ENCODE peak calls at places on chromosomes 6 and 20, in six cellular contexts. J, E, Z, R, C and H are unnamed samples. For H3K4me1 and H3K9me3, the result is how much of the 10 kb centered on the place peaks cover.

GRCh38 chr6:84645563-84646266 is 118.7 kb downstream of the TBX18 start:
- DNase-seq in J (no peak), E (peak), Z (no peak), R (no peak), C (no peak), H (no peak)

GRCh38 chr6:101935732-101936131 is 542.2 kb downstream of the GRIK2 start:
- DNase-seq in J (no peak), E (no peak), Z (no peak), R (no peak), C (no peak), H (no peak)

GRCh38 chr20:62587757-62588402 is 54.4 kb upstream of the SLCO4A1 start:
- DNase-seq in J (no peak), E (peak), Z (no peak), R (no peak), C (peak), H (no peak)

GRCh38 chr6:63923139-63923739 is 287.6 kb downstream of the PHF3 start:
- DNase-seq in J (no peak), E (peak), Z (no peak), R (no peak), C (no peak), H (no peak)

GRCh38 chr6:27358786-27359185 is 29.8 kb upstream of the ZNF391 start:
- DNase-seq in J (no peak), E (no peak), Z (no peak), R (no peak), C (no peak), H (no peak)

GRCh38 chr6:143598466-143599080 is 79.2 kb upstream of the PHACTR2 start:
- DNase-seq in J (no peak), E (no peak), Z (no peak), R (no peak), C (no peak), H (no peak)

GRCh38 chr20:47353697-47354387 is 2.7 kb downstream of the ZMYND8 start:
- DNase-seq in J (no peak), E (peak), Z (no peak), R (no peak), C (no peak), H (peak)

GRCh38 chr6:26032387-26033131 is 54.7 kb upstream of the HFE start:
- DNase-seq in J (no peak), E (peak), Z (no peak), R (no peak), C (no peak), H (no peak)

GRCh38 chr20:15699431-15700146 is 873.7 kb downstream of the KIF16B start:
- DNase-seq in J (no peak), E (no peak), Z (no peak), R (no peak), C (peak), H (no peak)

GRCh38 chr6:30798501-30798900 is 54.2 kb upstream of the IER3 start:
- DNase-seq in J (no peak), E (no peak), Z (no peak), R (no peak), C (no peak), H (no peak)

GRCh38 chr20:2114990-2115681 is 13.5 kb downstream of the STK35 start:
- DNase-seq in J (peak), E (peak), Z (no peak), R (peak), C (peak), H (no peak)
- H3K4me1 ChIP-seq in J (half or more), E (under half), Z (under half), R (half or more), C (under half), H (half or more)

DNA sequence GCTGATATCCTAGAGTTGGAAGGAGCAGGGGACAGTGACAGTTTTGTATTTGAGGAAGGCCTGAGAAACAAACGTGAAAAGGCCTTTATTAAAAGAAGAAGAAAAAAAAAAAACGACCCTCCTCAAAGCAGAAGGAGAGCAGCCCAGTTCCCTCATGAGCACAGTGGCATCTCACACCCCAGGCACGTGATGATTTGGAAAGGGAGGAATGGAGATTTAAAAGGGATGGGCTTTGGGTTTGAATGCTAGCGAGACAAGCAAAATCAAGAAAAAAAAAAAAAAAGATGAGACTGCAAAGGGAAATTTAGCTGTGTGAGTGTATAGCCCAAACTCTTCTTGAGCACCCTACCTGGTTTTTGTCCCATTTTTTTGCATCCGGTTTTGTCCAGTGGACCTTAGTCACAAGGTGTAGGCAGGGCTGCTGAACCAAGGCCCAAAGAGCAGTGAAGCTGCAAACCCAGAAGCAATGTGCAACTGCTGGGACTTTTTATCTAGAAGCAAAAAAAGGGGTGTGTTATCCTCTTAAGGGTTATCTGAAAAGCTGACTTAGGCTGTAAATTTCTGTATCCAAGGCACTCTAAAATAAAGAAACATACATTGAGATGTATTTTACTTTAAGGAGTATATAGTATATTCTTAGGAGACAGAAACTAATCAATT is 54.5 kb upstream of the RREB1 start:
- DNase-seq in J (no peak), E (peak), Z (no peak), R (no peak), C (no peak), H (no peak)
- H3K4me3 ChIP-seq in J (peak), E (no peak), Z (no peak), R (no peak), C (peak), H (peak)

GRCh38 chr6:167492096-167492449 is 167.2 kb downstream of the TTLL2 start:
- DNase-seq in J (peak), E (no peak), Z (no peak), R (peak), C (no peak), H (peak)
- H3K9me3 ChIP-seq in J (under half), E (under half), Z (under half), R (under half), C (under half), H (under half)

DNA sequence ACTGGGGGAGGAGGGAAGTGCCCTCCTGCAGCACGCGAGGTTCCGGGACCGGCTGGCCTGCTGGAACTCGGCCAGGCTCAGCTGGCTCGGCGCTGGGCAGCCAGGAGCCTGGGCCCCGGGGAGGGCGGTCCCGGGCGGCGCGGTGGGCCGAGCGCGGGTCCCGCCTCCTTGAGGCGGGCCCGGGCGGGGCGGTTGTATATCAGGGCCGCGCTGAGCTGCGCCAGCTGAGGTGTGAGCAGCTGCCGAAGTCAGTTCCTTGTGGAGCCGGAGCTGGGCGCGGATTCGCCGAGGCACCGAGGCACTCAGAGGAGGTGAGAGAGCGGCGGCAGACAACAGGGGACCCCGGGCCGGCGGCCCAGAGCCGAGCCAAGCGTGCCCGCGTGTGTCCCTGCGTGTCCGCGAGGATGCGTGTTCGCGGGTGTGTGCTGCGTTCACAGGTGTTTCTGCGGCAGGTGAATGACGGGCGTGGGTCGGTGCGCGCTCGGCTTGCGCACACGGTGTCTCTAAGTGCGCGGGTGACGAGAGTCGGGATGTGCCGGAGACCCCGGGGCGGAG is at the start of gene CDKN1A:
- DNase-seq in J (peak), E (peak), Z (peak), R (peak), C (peak), H (peak)
- H3K4me1 ChIP-seq in J (half or more), E (half or more), Z (under half), R (half or more), C (under half), H (half or more)